ENCODE peak calls at places on chromosomes 7 and 10, in eight cellular contexts. One of them, this sample, is unnamed. For H3K4me1, the result is how much of the 10 kb centered on the place peaks cover.

GRCh38 chr7:46696741-46697140 is 775.7 kb upstream of the IGFBP3 start:
- DNase-seq in Peyer's patch: no peak
- DNase-seq in neuronal stem cell: no peak
- DNase-seq in heart right ventricle: no peak
- DNase-seq in HCT116: no peak
- DNase-seq in CD8-positive, alpha-beta memory T cell: no peak
- DNase-seq in heart left ventricle: no peak
- DNase-seq in upper lobe of right lung: no peak
- DNase-seq in this sample: no peak

GRCh38 chr7:138097064-138097741 is 20.9 kb downstream of the AKR1D1 start:
- DNase-seq in Peyer's patch: no peak
- DNase-seq in neuronal stem cell: no peak
- DNase-seq in heart right ventricle: no peak
- DNase-seq in HCT116: peak
- DNase-seq in CD8-positive, alpha-beta memory T cell: no peak
- DNase-seq in heart left ventricle: no peak
- DNase-seq in upper lobe of right lung: no peak
- DNase-seq in this sample: no peak

GRCh38 chr10:78542536-78542935 is 508.9 kb downstream of the RPS24 start:
- DNase-seq in Peyer's patch: no peak
- DNase-seq in neuronal stem cell: no peak
- DNase-seq in heart right ventricle: no peak
- DNase-seq in HCT116: no peak
- DNase-seq in CD8-positive, alpha-beta memory T cell: no peak
- DNase-seq in heart left ventricle: no peak
- DNase-seq in upper lobe of right lung: no peak
- DNase-seq in this sample: no peak

GRCh38 chr10:133359554-133359971 is 1.7 kb upstream of the FUOM start:
- DNase-seq in Peyer's patch: peak
- DNase-seq in neuronal stem cell: no peak
- DNase-seq in heart right ventricle: no peak
- DNase-seq in HCT116: no peak
- DNase-seq in CD8-positive, alpha-beta memory T cell: no peak
- DNase-seq in heart left ventricle: no peak
- DNase-seq in upper lobe of right lung: no peak
- DNase-seq in this sample: no peak

GRCh38 chr7:70595741-70596574 is 536.0 kb upstream of the GALNT17 start:
- DNase-seq in Peyer's patch: peak
- DNase-seq in neuronal stem cell: no peak
- DNase-seq in heart right ventricle: no peak
- DNase-seq in HCT116: no peak
- DNase-seq in CD8-positive, alpha-beta memory T cell: no peak
- DNase-seq in heart left ventricle: no peak
- DNase-seq in upper lobe of right lung: no peak
- DNase-seq in this sample: no peak

GRCh38 chr10:27998954-27999275 is at the start of gene ODAD2:
- DNase-seq in Peyer's patch: no peak
- DNase-seq in neuronal stem cell: no peak
- DNase-seq in heart right ventricle: no peak
- DNase-seq in HCT116: no peak
- DNase-seq in CD8-positive, alpha-beta memory T cell: no peak
- DNase-seq in heart left ventricle: no peak
- DNase-seq in upper lobe of right lung: no peak
- DNase-seq in this sample: no peak

GRCh38 chr7:95205821-95206220 is 118.5 kb downstream of the PON1 start:
- DNase-seq in Peyer's patch: no peak
- DNase-seq in neuronal stem cell: no peak
- DNase-seq in heart right ventricle: no peak
- DNase-seq in HCT116: peak
- DNase-seq in CD8-positive, alpha-beta memory T cell: no peak
- DNase-seq in heart left ventricle: no peak
- DNase-seq in upper lobe of right lung: no peak
- DNase-seq in this sample: no peak

GRCh38 chr7:44277391-44277790 is 48.0 kb downstream of the CAMK2B start:
- DNase-seq in Peyer's patch: peak
- DNase-seq in neuronal stem cell: no peak
- DNase-seq in heart right ventricle: peak
- DNase-seq in HCT116: no peak
- DNase-seq in CD8-positive, alpha-beta memory T cell: no peak
- DNase-seq in heart left ventricle: peak
- DNase-seq in upper lobe of right lung: peak
- DNase-seq in this sample: no peak

GRCh38 chr10:103692421-103693069 is 162.8 kb downstream of the SH3PXD2A start:
- DNase-seq in Peyer's patch: no peak
- DNase-seq in neuronal stem cell: no peak
- DNase-seq in heart right ventricle: no peak
- DNase-seq in HCT116: no peak
- DNase-seq in CD8-positive, alpha-beta memory T cell: no peak
- DNase-seq in heart left ventricle: no peak
- DNase-seq in upper lobe of right lung: no peak
- DNase-seq in this sample: no peak

GRCh38 chr10:4260483-4260882 is 475.5 kb upstream of the KLF6 start:
- DNase-seq in Peyer's patch: no peak
- DNase-seq in neuronal stem cell: no peak
- DNase-seq in heart right ventricle: no peak
- DNase-seq in HCT116: no peak
- DNase-seq in CD8-positive, alpha-beta memory T cell: no peak
- DNase-seq in heart left ventricle: no peak
- DNase-seq in upper lobe of right lung: no peak
- DNase-seq in this sample: no peak

GRCh38 chr10:25531662-25532061 is 356.9 kb downstream of the GPR158 start:
- DNase-seq in Peyer's patch: no peak
- DNase-seq in neuronal stem cell: no peak
- DNase-seq in heart right ventricle: no peak
- DNase-seq in HCT116: no peak
- DNase-seq in CD8-positive, alpha-beta memory T cell: no peak
- DNase-seq in heart left ventricle: no peak
- DNase-seq in upper lobe of right lung: no peak
- DNase-seq in this sample: no peak

GRCh38 chr10:44280615-44281014 is 104.3 kb downstream of the CXCL12 start:
- DNase-seq in Peyer's patch: no peak
- DNase-seq in neuronal stem cell: no peak
- DNase-seq in heart right ventricle: no peak
- DNase-seq in HCT116: no peak
- DNase-seq in CD8-positive, alpha-beta memory T cell: no peak
- DNase-seq in heart left ventricle: no peak
- DNase-seq in upper lobe of right lung: no peak
- DNase-seq in this sample: peak

GRCh38 chr7:150998341-150998740 is 7.5 kb downstream of the NOS3 start:
- DNase-seq in Peyer's patch: no peak
- DNase-seq in neuronal stem cell: no peak
- DNase-seq in heart right ventricle: no peak
- DNase-seq in HCT116: no peak
- DNase-seq in CD8-positive, alpha-beta memory T cell: no peak
- DNase-seq in heart left ventricle: no peak
- DNase-seq in upper lobe of right lung: no peak
- DNase-seq in this sample: no peak

GRCh38 chr7:48419401-48419800 is 248.1 kb downstream of the ABCA13 start:
- DNase-seq in Peyer's patch: no peak
- DNase-seq in neuronal stem cell: no peak
- DNase-seq in heart right ventricle: no peak
- DNase-seq in HCT116: no peak
- DNase-seq in CD8-positive, alpha-beta memory T cell: no peak
- DNase-seq in heart left ventricle: no peak
- DNase-seq in upper lobe of right lung: no peak
- DNase-seq in this sample: no peak

GRCh38 chr7:30562498-30562897 is 32.2 kb upstream of the GARS1 start:
- DNase-seq in Peyer's patch: no peak
- DNase-seq in neuronal stem cell: no peak
- DNase-seq in heart right ventricle: no peak
- DNase-seq in HCT116: no peak
- DNase-seq in CD8-positive, alpha-beta memory T cell: no peak
- DNase-seq in heart left ventricle: no peak
- DNase-seq in upper lobe of right lung: no peak
- DNase-seq in this sample: no peak

GRCh38 chr7:4840097-4840501 is 21.7 kb downstream of the PAPOLB start:
- DNase-seq in Peyer's patch: no peak
- DNase-seq in neuronal stem cell: no peak
- DNase-seq in heart right ventricle: no peak
- DNase-seq in HCT116: no peak
- DNase-seq in CD8-positive, alpha-beta memory T cell: no peak
- DNase-seq in heart left ventricle: no peak
- DNase-seq in upper lobe of right lung: peak
- DNase-seq in this sample: no peak

GRCh38 chr7:74544706-74545469 is 91.2 kb downstream of the GTF2IRD1 start:
- DNase-seq in Peyer's patch: peak
- DNase-seq in neuronal stem cell: peak
- DNase-seq in heart right ventricle: no peak
- DNase-seq in HCT116: peak
- DNase-seq in CD8-positive, alpha-beta memory T cell: no peak
- DNase-seq in heart left ventricle: no peak
- DNase-seq in upper lobe of right lung: peak
- DNase-seq in this sample: no peak

GRCh38 chr10:92124524-92125168 is 166.2 kb downstream of the CPEB3 start:
- DNase-seq in Peyer's patch: no peak
- DNase-seq in neuronal stem cell: no peak
- DNase-seq in heart right ventricle: no peak
- DNase-seq in HCT116: no peak
- DNase-seq in CD8-positive, alpha-beta memory T cell: no peak
- DNase-seq in heart left ventricle: peak
- DNase-seq in upper lobe of right lung: no peak
- DNase-seq in this sample: no peak

GRCh38 chr7:149780056-149780455 is 6.7 kb upstream of the ZNF467 start:
- DNase-seq in Peyer's patch: no peak
- DNase-seq in neuronal stem cell: no peak
- DNase-seq in heart right ventricle: no peak
- DNase-seq in HCT116: no peak
- DNase-seq in CD8-positive, alpha-beta memory T cell: no peak
- DNase-seq in heart left ventricle: no peak
- DNase-seq in upper lobe of right lung: no peak
- DNase-seq in this sample: no peak

GRCh38 chr10:50312464-50313437 is 61.4 kb upstream of the ASAH2 start:
- DNase-seq in Peyer's patch: no peak
- DNase-seq in neuronal stem cell: no peak
- DNase-seq in heart right ventricle: no peak
- DNase-seq in HCT116: no peak
- DNase-seq in CD8-positive, alpha-beta memory T cell: no peak
- DNase-seq in heart left ventricle: no peak
- DNase-seq in upper lobe of right lung: no peak
- DNase-seq in this sample: no peak

GRCh38 chr7:47763063-47763974 is 181.4 kb upstream of the TNS3 start:
- DNase-seq in Peyer's patch: no peak
- DNase-seq in neuronal stem cell: peak
- DNase-seq in heart right ventricle: no peak
- DNase-seq in HCT116: no peak
- DNase-seq in CD8-positive, alpha-beta memory T cell: no peak
- DNase-seq in heart left ventricle: no peak
- DNase-seq in upper lobe of right lung: no peak
- DNase-seq in this sample: no peak

DNA sequence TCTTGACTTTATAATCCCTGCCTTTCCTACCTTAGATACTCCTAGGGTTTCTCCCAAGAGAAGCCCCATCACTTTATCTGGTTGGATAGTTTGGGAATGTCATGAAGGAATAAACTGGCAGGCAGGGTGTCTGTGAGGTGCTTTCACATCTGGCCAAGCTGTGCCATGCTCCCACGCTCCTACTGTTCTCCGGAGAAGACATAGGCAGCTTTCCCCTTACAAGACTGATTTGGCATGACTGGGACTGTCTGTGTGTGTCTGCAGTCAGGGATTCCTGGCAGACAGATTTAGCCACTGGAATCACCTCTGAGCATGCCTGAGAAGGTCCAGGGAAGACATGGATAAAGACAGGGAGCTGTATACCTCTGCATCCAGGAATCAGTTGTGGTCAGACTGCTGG is 45.3 kb downstream of the HK1 start:
- DNase-seq in Peyer's patch: no peak
- DNase-seq in neuronal stem cell: no peak
- DNase-seq in heart right ventricle: no peak
- DNase-seq in HCT116: no peak
- DNase-seq in CD8-positive, alpha-beta memory T cell: no peak
- DNase-seq in heart left ventricle: no peak
- DNase-seq in upper lobe of right lung: no peak
- DNase-seq in this sample: no peak
- H3K4me1 ChIP-seq in Peyer's patch: under half
- H3K4me1 ChIP-seq in neuronal stem cell: under half
- H3K4me1 ChIP-seq in heart right ventricle: under half
- H3K4me1 ChIP-seq in HCT116: under half
- H3K4me1 ChIP-seq in CD8-positive, alpha-beta memory T cell: half or more
- H3K4me1 ChIP-seq in heart left ventricle: under half
- H3K4me1 ChIP-seq in upper lobe of right lung: half or more
- H3K4me1 ChIP-seq in this sample: under half

DNA sequence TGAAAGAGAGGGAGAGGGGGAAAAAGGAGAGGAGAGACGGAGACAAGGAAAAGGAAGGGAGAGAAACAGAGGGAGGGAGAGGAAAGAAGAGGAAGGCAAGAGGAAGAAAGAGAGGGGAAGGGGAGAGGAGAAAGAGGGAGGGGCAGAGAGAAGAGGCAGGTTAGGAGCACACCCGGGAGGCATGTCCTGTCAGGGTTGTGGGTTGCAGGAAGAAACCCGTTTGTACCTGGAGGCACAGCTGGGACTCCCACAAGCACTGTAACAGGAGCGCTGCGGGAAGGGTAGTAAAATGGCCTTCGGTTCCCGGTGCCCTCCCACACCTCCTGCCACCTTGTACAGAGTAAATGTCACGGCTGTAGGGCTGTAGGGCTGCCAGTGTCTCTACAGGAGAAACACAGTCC is 24.7 kb downstream of the FGFR2 start:
- DNase-seq in Peyer's patch: no peak
- DNase-seq in neuronal stem cell: no peak
- DNase-seq in heart right ventricle: no peak
- DNase-seq in HCT116: no peak
- DNase-seq in CD8-positive, alpha-beta memory T cell: no peak
- DNase-seq in heart left ventricle: no peak
- DNase-seq in upper lobe of right lung: no peak
- DNase-seq in this sample: no peak
- H3K27ac ChIP-seq in Peyer's patch: no peak
- H3K27ac ChIP-seq in neuronal stem cell: no peak
- H3K27ac ChIP-seq in heart right ventricle: no peak
- H3K27ac ChIP-seq in HCT116: no peak
- H3K27ac ChIP-seq in CD8-positive, alpha-beta memory T cell: no peak
- H3K27ac ChIP-seq in heart left ventricle: no peak
- H3K27ac ChIP-seq in upper lobe of right lung: no peak
- H3K27ac ChIP-seq in this sample: peak

DNA sequence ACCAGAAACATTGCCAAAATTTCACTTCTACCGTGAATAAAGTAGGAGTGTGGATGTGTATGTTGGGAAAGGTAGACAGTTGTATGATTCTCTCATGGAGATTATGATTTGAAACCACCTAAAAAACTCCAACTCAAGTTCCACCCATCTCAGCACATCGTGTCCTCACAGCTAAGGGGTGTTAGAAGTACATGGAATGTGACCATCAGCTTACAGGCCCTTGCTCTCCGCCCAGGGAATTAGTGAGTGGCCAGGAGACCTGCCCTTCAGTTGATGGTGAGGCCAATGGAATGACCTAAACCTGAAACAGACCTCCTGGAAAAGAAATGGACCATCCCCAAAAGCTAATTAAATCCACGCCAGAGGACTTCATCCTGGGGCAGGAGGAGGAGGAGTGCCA is 2.1 kb upstream of the WNT2 start:
- DNase-seq in Peyer's patch: no peak
- DNase-seq in neuronal stem cell: no peak
- DNase-seq in heart right ventricle: no peak
- DNase-seq in HCT116: no peak
- DNase-seq in CD8-positive, alpha-beta memory T cell: no peak
- DNase-seq in heart left ventricle: no peak
- DNase-seq in upper lobe of right lung: no peak
- DNase-seq in this sample: no peak
- H3K4me3 ChIP-seq in Peyer's patch: no peak
- H3K4me3 ChIP-seq in neuronal stem cell: no peak
- H3K4me3 ChIP-seq in heart right ventricle: peak
- H3K4me3 ChIP-seq in HCT116: no peak
- H3K4me3 ChIP-seq in CD8-positive, alpha-beta memory T cell: no peak
- H3K4me3 ChIP-seq in heart left ventricle: peak
- H3K4me3 ChIP-seq in upper lobe of right lung: peak
- H3K4me3 ChIP-seq in this sample: no peak

GRCh38 chr10:124343351-124344265 is 75.1 kb downstream of the OAT start:
- DNase-seq in Peyer's patch: no peak
- DNase-seq in neuronal stem cell: no peak
- DNase-seq in heart right ventricle: no peak
- DNase-seq in HCT116: no peak
- DNase-seq in CD8-positive, alpha-beta memory T cell: no peak
- DNase-seq in heart left ventricle: no peak
- DNase-seq in upper lobe of right lung: peak
- DNase-seq in this sample: no peak
- H3K4me1 ChIP-seq in Peyer's patch: under half
- H3K4me1 ChIP-seq in neuronal stem cell: under half
- H3K4me1 ChIP-seq in heart right ventricle: under half
- H3K4me1 ChIP-seq in HCT116: under half
- H3K4me1 ChIP-seq in CD8-positive, alpha-beta memory T cell: under half
- H3K4me1 ChIP-seq in heart left ventricle: under half
- H3K4me1 ChIP-seq in upper lobe of right lung: under half
- H3K4me1 ChIP-seq in this sample: under half